ENCODE peak calls at places on chromosome 9, in four cellular contexts. One of them, this sample, is unnamed.

GRCh38 chr9:137449081-137449844 is 8.1 kb upstream of the ENTPD8 start:
- DNase-seq in A549: no peak
- DNase-seq in kidney epithelial cell: no peak
- DNase-seq in epithelial cell of esophagus: no peak
- DNase-seq in this sample: no peak

GRCh38 chr9:94160594-94161501 is 76.6 kb downstream of the PTPDC1 start:
- DNase-seq in A549: peak; percentile 39
- DNase-seq in kidney epithelial cell: no peak
- DNase-seq in epithelial cell of esophagus: peak; percentile 21
- DNase-seq in this sample: no peak

GRCh38 chr9:128438343-128439109 is 17.3 kb upstream of the ODF2 start:
- DNase-seq in A549: peak; percentile 80
- DNase-seq in kidney epithelial cell: no peak
- DNase-seq in epithelial cell of esophagus: peak; percentile 70
- DNase-seq in this sample: peak; percentile 85

GRCh38 chr9:87629094-87629493 is 96.8 kb upstream of the CTSL start:
- DNase-seq in A549: no peak
- DNase-seq in kidney epithelial cell: no peak
- DNase-seq in epithelial cell of esophagus: no peak
- DNase-seq in this sample: no peak

GRCh38 chr9:106622148-106622547 is 240.8 kb upstream of the ZNF462 start:
- DNase-seq in A549: no peak
- DNase-seq in kidney epithelial cell: no peak
- DNase-seq in epithelial cell of esophagus: no peak
- DNase-seq in this sample: no peak

GRCh38 chr9:71936066-71936465 is 24.6 kb downstream of the C9orf85 start:
- DNase-seq in A549: no peak
- DNase-seq in kidney epithelial cell: no peak
- DNase-seq in epithelial cell of esophagus: no peak
- DNase-seq in this sample: no peak

GRCh38 chr9:93675336-93676150 is 99.2 kb downstream of the PHF2 start:
- DNase-seq in A549: no peak
- DNase-seq in kidney epithelial cell: no peak
- DNase-seq in epithelial cell of esophagus: no peak
- DNase-seq in this sample: no peak

GRCh38 chr9:35616681-35617459 is 1.3 kb downstream of the CD72 start:
- DNase-seq in A549: no peak
- DNase-seq in kidney epithelial cell: no peak
- DNase-seq in epithelial cell of esophagus: peak; percentile 55
- DNase-seq in this sample: peak; percentile 3

GRCh38 chr9:113588242-113588810 is 124.8 kb downstream of the RGS3 start:
- DNase-seq in A549: no peak
- DNase-seq in kidney epithelial cell: no peak
- DNase-seq in epithelial cell of esophagus: no peak
- DNase-seq in this sample: no peak

GRCh38 chr9:113588936-113589335 is 125.4 kb downstream of the RGS3 start:
- DNase-seq in A549: no peak
- DNase-seq in kidney epithelial cell: no peak
- DNase-seq in epithelial cell of esophagus: no peak
- DNase-seq in this sample: no peak

GRCh38 chr9:113589407-113589806 is 125.9 kb downstream of the RGS3 start:
- DNase-seq in A549: no peak
- DNase-seq in kidney epithelial cell: no peak
- DNase-seq in epithelial cell of esophagus: no peak
- DNase-seq in this sample: no peak

GRCh38 chr9:113585555-113585954 is 122.0 kb downstream of the RGS3 start:
- DNase-seq in A549: no peak
- DNase-seq in kidney epithelial cell: no peak
- DNase-seq in epithelial cell of esophagus: peak; percentile 79
- DNase-seq in this sample: peak; percentile 38

DNA sequence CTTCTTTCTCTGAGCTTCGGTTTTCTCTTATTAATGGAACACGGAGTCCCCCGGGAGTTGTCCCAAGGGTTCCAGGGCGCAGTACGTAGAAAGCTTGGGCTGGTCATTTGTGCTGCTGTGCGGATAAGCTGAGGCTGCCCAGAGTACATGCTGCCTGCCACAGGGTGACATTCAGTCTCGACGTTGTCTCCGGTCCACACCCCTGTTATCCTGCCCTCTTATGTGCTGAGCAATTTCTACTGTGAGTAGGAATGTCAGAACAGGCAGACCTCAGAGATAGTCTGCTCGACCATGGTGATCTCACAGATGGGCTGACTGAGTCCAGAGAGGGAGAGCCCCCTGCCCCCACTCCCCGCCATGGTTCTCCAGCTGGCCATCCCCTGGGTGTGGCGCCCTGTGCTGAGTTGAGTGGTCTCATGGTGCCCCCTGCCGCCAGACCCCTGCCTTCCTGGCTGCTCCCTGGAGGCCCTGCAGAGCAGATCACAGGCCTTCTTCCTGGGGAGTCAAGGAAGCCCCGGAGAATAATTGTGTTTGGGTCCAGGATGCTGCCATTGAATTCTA is 124.0 kb downstream of the RGS3 start:
- DNase-seq in A549: no peak
- DNase-seq in kidney epithelial cell: no peak
- DNase-seq in epithelial cell of esophagus: no peak
- DNase-seq in this sample: no peak
- TF ChIP-seq CTCF in A549: no peak
- TF ChIP-seq CTCF in kidney epithelial cell: peak; percentile 38
- TF ChIP-seq CTCF in epithelial cell of esophagus: peak; percentile 12
- TF ChIP-seq CTCF in this sample: no peak

GRCh38 chr9:91611582-91611981 is 187.9 kb upstream of the NFIL3 start:
- DNase-seq in A549: peak; percentile 9
- DNase-seq in kidney epithelial cell: no peak
- DNase-seq in epithelial cell of esophagus: peak; percentile 9
- DNase-seq in this sample: peak; percentile 58
- TF ChIP-seq CTCF in A549: no peak
- TF ChIP-seq CTCF in kidney epithelial cell: no peak
- TF ChIP-seq CTCF in epithelial cell of esophagus: no peak
- TF ChIP-seq CTCF in this sample: no peak

GRCh38 chr9:34179528-34180138 is 790 bp downstream of the UBAP1 start:
- DNase-seq in A549: peak; percentile 23
- DNase-seq in kidney epithelial cell: no peak
- DNase-seq in epithelial cell of esophagus: peak; percentile 61
- DNase-seq in this sample: peak; percentile 74
- TF ChIP-seq CTCF in A549: no peak
- TF ChIP-seq CTCF in kidney epithelial cell: no peak
- TF ChIP-seq CTCF in epithelial cell of esophagus: no peak
- TF ChIP-seq CTCF in this sample: no peak

GRCh38 chr9:99231708-99232107 is 9.6 kb downstream of the SEC61B start:
- DNase-seq in A549: peak; percentile 7
- DNase-seq in kidney epithelial cell: no peak
- DNase-seq in epithelial cell of esophagus: peak; percentile 22
- DNase-seq in this sample: peak; percentile 23
- TF ChIP-seq CTCF in A549: peak; percentile 45
- TF ChIP-seq CTCF in kidney epithelial cell: peak; percentile 53
- TF ChIP-seq CTCF in epithelial cell of esophagus: peak; percentile 58
- TF ChIP-seq CTCF in this sample: peak; percentile 37

GRCh38 chr9:22447607-22448305 is 1.1 kb downstream of the DMRTA1 start:
- DNase-seq in A549: peak; percentile 23
- DNase-seq in kidney epithelial cell: no peak
- DNase-seq in epithelial cell of esophagus: peak; percentile 29
- DNase-seq in this sample: no peak
- TF ChIP-seq CTCF in A549: peak; percentile 16
- TF ChIP-seq CTCF in kidney epithelial cell: no peak
- TF ChIP-seq CTCF in epithelial cell of esophagus: no peak
- TF ChIP-seq CTCF in this sample: no peak

GRCh38 chr9:29697011-29697410 is 2123.7 kb upstream of the C9orf72 start:
- DNase-seq in A549: no peak
- DNase-seq in kidney epithelial cell: no peak
- DNase-seq in epithelial cell of esophagus: peak; percentile 70
- DNase-seq in this sample: no peak

GRCh38 chr9:29691145-29691544 is 2117.9 kb upstream of the C9orf72 start:
- DNase-seq in A549: no peak
- DNase-seq in kidney epithelial cell: no peak
- DNase-seq in epithelial cell of esophagus: no peak
- DNase-seq in this sample: no peak

GRCh38 chr9:29691758-29692407 is 2118.6 kb upstream of the C9orf72 start:
- DNase-seq in A549: peak; percentile 42
- DNase-seq in kidney epithelial cell: no peak
- DNase-seq in epithelial cell of esophagus: peak; percentile 74
- DNase-seq in this sample: peak; percentile 73
- TF ChIP-seq CTCF in A549: peak; percentile 18
- TF ChIP-seq CTCF in kidney epithelial cell: peak; percentile 37
- TF ChIP-seq CTCF in epithelial cell of esophagus: peak; percentile 64
- TF ChIP-seq CTCF in this sample: peak; percentile 42

GRCh38 chr9:33011857-33012256 is 10.4 kb upstream of the APTX start:
- DNase-seq in A549: no peak
- DNase-seq in kidney epithelial cell: no peak
- DNase-seq in epithelial cell of esophagus: no peak
- DNase-seq in this sample: no peak

GRCh38 chr9:33017283-33018041 is 7.6 kb upstream of the DNAJA1 start:
- DNase-seq in A549: no peak
- DNase-seq in kidney epithelial cell: no peak
- DNase-seq in epithelial cell of esophagus: no peak
- DNase-seq in this sample: no peak

GRCh38 chr9:33014665-33015014 is 10.4 kb upstream of the DNAJA1 start:
- DNase-seq in A549: no peak
- DNase-seq in kidney epithelial cell: no peak
- DNase-seq in epithelial cell of esophagus: no peak
- DNase-seq in this sample: no peak

GRCh38 chr9:33012328-33013068 is 11.1 kb upstream of the APTX start:
- DNase-seq in A549: no peak
- DNase-seq in kidney epithelial cell: no peak
- DNase-seq in epithelial cell of esophagus: no peak
- DNase-seq in this sample: no peak

DNA sequence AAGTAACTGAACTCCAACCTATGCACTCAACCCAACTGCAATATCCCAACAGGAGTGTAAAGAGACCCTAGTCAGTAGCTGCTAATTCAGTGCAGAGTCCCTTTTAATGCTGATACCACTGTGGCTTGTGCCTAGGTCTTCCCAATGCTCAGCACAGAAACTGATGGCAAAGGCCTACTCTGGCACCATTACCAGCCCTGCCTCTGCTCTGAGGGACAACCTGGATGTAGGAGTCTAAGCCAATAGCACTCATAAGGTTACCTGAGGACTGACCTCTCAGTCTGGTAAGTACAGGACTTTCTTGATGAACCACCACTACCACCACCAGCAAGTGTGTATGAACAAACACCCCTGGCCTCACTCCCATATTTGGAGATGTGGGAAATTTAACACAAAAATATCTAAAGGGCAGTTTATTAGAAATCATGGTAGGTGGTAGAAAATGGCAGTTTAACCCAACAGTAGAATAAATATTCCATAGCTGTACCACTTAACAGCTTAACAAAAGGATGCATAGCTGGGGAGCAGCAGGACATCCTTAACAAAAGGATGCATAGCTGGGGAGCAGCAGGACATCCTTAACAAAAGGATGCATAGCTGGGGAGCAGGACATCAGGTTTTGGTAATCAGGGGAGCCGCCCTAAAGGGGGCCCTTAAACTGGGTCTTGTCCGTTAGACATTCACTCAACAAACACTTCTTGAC is 11.0 kb upstream of the DNAJA1 start:
- DNase-seq in A549: no peak
- DNase-seq in kidney epithelial cell: no peak
- DNase-seq in epithelial cell of esophagus: no peak
- DNase-seq in this sample: no peak
- TF ChIP-seq CTCF in A549: no peak
- TF ChIP-seq CTCF in kidney epithelial cell: no peak
- TF ChIP-seq CTCF in epithelial cell of esophagus: no peak
- TF ChIP-seq CTCF in this sample: no peak

GRCh38 chr9:4740623-4741364 is at the start of gene AK3:
- DNase-seq in A549: peak; percentile 87
- DNase-seq in kidney epithelial cell: no peak
- DNase-seq in epithelial cell of esophagus: peak; percentile 87
- DNase-seq in this sample: peak; percentile 85
- TF ChIP-seq CTCF in A549: peak; percentile 29
- TF ChIP-seq CTCF in kidney epithelial cell: no peak
- TF ChIP-seq CTCF in epithelial cell of esophagus: no peak
- TF ChIP-seq CTCF in this sample: no peak

DNA sequence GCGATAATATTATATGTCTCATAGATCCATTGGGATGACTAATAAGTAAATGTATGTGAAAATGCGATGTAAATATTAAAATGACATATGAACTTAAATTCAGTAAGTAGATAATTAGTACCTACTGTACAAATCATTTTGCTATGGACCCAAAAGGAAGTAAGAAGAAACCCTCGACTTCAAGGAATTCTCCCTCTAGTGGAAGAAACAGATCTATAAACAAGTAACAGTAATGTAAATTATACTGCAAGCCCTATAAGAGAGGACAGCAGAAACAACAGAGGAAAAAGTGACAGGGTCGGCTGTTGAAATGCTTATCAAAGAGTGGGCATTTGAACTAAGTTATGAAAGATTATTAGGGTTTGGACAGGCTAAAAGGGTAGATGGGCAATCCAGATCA is 320.3 kb downstream of the DMAC1 start:
- DNase-seq in A549: peak; percentile 3
- DNase-seq in kidney epithelial cell: no peak
- DNase-seq in epithelial cell of esophagus: peak; percentile 9
- DNase-seq in this sample: peak; percentile 8
- TF ChIP-seq CTCF in A549: no peak
- TF ChIP-seq CTCF in kidney epithelial cell: peak; percentile 2
- TF ChIP-seq CTCF in epithelial cell of esophagus: no peak
- TF ChIP-seq CTCF in this sample: peak; percentile 15

GRCh38 chr9:14471041-14471440 is 157.1 kb upstream of the NFIB start:
- DNase-seq in A549: no peak
- DNase-seq in kidney epithelial cell: no peak
- DNase-seq in epithelial cell of esophagus: no peak
- DNase-seq in this sample: no peak

GRCh38 chr9:14467675-14468374 is 153.9 kb upstream of the NFIB start:
- DNase-seq in A549: no peak
- DNase-seq in kidney epithelial cell: no peak
- DNase-seq in epithelial cell of esophagus: peak; percentile 22
- DNase-seq in this sample: no peak

GRCh38 chr9:14462950-14463349 is 149.0 kb upstream of the NFIB start:
- DNase-seq in A549: no peak
- DNase-seq in kidney epithelial cell: no peak
- DNase-seq in epithelial cell of esophagus: no peak
- DNase-seq in this sample: no peak

GRCh38 chr9:14466429-14466818 is 152.5 kb upstream of the NFIB start:
- DNase-seq in A549: no peak
- DNase-seq in kidney epithelial cell: no peak
- DNase-seq in epithelial cell of esophagus: no peak
- DNase-seq in this sample: no peak

GRCh38 chr9:14466828-14467227 is 152.9 kb upstream of the NFIB start:
- DNase-seq in A549: no peak
- DNase-seq in kidney epithelial cell: no peak
- DNase-seq in epithelial cell of esophagus: no peak
- DNase-seq in this sample: no peak
- TF ChIP-seq CTCF in A549: no peak
- TF ChIP-seq CTCF in kidney epithelial cell: no peak
- TF ChIP-seq CTCF in epithelial cell of esophagus: no peak
- TF ChIP-seq CTCF in this sample: no peak

This sample was measured in MCF 10A.